ENCODE peak calls at places on chromosomes 1 and 21, in five cellular contexts. E, F, B, L and P are unnamed samples.

GRCh38 chr1:28078680-28079626 is 9.5 kb downstream of the EYA3 start:
- DNase-seq in F (no peak), L (no peak), B (no peak), E (no peak), P (no peak)

GRCh38 chr1:25664357-25664796 is 47.8 kb downstream of the MAN1C1 start:
- DNase-seq in L (no peak), B (peak), E (no peak), F (no peak), P (no peak)

GRCh38 chr1:94873520-94874351 is 53.2 kb downstream of the CNN3 start:
- DNase-seq in L (no peak), F (no peak), B (peak), E (peak), P (no peak)

GRCh38 chr1:157030728-157031127 is 14.8 kb downstream of the ARHGEF11 start:
- DNase-seq in E (no peak), B (no peak), F (no peak), L (no peak), P (no peak)

GRCh38 chr1:208326033-208326432 is 81.8 kb upstream of the PLXNA2 start:
- DNase-seq in F (no peak), E (no peak), L (no peak), B (no peak), P (no peak)

GRCh38 chr1:38576241-38576640 is 283.3 kb downstream of the RRAGC start:
- DNase-seq in F (no peak), L (no peak), B (no peak), E (no peak), P (no peak)

GRCh38 chr1:236394905-236395779 is 1.1 kb downstream of the EDARADD start:
- DNase-seq in F (peak), E (no peak), B (peak), L (peak), P (no peak)

GRCh38 chr1:94122201-94122970 is 1.4 kb upstream of the ABCA4 start:
- DNase-seq in F (no peak), B (no peak), E (no peak), L (no peak), P (no peak)

GRCh38 chr1:24903011-24903461 is 27.0 kb downstream of the RUNX3 start:
- DNase-seq in F (no peak), B (no peak), L (no peak), E (no peak), P (no peak)

GRCh38 chr21:26098758-26099157 is 71.8 kb downstream of the APP start:
- DNase-seq in F (no peak), E (no peak), L (no peak), B (no peak), P (no peak)

GRCh38 chr1:161307892-161308638 is 1.7 kb downstream of the MPZ start:
- DNase-seq in F (no peak), B (no peak), E (no peak), L (no peak), P (no peak)

DNA sequence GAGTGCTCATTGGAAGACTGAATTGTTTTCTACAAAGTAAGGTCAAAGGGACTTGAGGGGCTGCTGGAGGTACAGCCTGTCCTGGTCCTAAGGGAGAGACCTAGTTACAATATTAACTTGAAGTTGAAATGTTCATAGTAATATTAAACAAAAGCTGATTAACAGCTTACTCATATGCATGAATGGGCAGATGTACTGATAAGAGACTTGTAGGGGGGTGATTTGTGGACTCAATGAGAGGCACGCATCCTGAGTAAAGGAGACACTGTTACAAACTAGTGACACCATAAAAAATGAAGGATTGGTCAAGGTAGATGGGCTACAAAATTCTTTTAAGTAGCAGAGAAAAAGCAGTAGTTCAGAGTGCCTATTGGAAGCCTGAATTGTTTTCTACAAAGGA is 2.7 kb downstream of the HSD11B1 start:
- DNase-seq in E (no peak), B (no peak), L (no peak), F (no peak), P (no peak)
- TF ChIP-seq POLR2A in E (no peak), B (no peak), L (no peak), F (no peak), P (no peak)

GRCh38 chr1:155208656-155209372 is at the start of gene MTX1:
- DNase-seq in F (peak), L (peak), B (peak), E (peak), P (peak)

GRCh38 chr1:155207578-155208405 is at the start of gene THBS3:
- DNase-seq in E (peak), L (peak), F (no peak), B (peak), P (no peak)

GRCh38 chr1:155209373-155209721 is 852 bp downstream of the MTX1 start:
- DNase-seq in E (no peak), B (no peak), L (no peak), F (no peak), P (no peak)

GRCh38 chr1:155206891-155207577 is 663 bp downstream of the THBS3 start:
- DNase-seq in L (peak), E (peak), B (peak), F (peak), P (peak)

DNA sequence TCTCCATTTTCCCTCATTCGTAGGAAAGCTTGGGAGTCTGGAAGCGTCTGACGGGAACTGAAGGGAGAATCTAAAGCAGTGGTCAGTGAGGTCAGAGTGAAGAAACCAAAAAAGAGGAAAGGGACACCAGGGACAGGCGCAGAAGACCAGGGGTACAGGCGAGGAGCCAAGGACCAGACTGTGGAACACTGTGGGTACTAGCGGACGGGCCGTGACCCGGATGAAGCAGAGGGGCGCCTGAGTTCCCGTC is 164 bp upstream of the MTX1 start:
- DNase-seq in B (no peak), E (no peak), F (no peak), L (no peak), P (no peak)
- TF ChIP-seq POLR2A in B (no peak), E (no peak), F (no peak), L (no peak), P (no peak)

DNA sequence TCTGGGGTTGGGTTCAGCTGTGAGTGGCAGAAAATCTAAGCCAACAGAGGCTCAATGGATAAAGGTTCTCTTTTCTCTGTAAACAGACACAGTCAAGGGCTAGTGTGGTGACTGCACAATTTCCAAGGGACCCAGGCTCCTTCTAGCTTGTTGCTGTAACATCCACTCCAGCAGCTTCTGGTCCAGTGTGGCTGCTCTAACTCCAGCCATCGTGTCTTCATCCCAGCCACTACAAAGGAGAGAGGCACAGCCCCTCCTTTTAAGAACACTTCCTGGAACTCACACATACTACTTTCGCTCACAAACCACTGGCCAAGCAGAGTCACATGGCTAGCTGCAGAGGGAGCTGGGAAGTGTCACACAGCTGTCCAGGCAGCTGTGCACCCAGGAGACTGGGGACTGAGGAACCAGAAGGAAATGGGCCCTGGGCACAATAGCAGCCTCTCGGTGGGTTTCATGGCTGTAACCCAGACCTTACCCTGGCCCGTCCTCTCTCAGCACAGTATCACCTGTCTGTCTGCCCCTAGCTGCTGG is 188.6 kb upstream of the VAMP3 start:
- DNase-seq in E (no peak), B (no peak), F (no peak), L (no peak), P (no peak)
- TF ChIP-seq POLR2A in E (no peak), B (no peak), F (no peak), L (no peak), P (no peak)

DNA sequence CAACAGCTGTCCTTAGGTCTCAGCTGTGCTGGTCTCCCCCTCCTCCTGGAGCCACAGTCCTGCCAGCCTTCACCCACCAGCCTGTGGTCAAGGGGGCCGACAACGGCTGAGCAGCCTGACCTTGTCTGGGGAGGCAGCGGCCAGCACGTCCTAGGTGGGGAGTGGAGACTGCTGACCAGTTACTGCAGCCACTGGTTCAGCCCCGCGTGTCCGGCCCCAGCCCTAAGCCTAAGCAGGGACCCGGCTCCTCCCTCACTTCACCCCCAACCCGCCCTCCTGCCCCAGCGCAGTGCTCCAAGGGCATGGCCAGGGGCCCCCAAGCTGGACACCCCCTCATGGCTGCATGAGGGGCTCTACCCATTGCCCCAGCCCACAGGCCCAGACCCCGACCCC is 79.2 kb downstream of the MORN1 start:
- DNase-seq in E (no peak), B (no peak), F (no peak), L (no peak), P (no peak)
- TF ChIP-seq POLR2A in E (no peak), B (no peak), F (no peak), L (no peak), P (no peak)

GRCh38 chr1:177926201-177926600 is 43.7 kb downstream of the SEC16B start:
- DNase-seq in F (no peak), E (no peak), B (no peak), L (no peak), P (no peak)
- TF ChIP-seq POLR2A in F (no peak), E (no peak), B (no peak), L (no peak), P (no peak)

GRCh38 chr21:45542667-45543370 is 579 bp upstream of the SLC19A1 start:
- DNase-seq in B (peak), E (peak), F (no peak), L (peak), P (no peak)

GRCh38 chr21:45543371-45543709 is 1.1 kb upstream of the SLC19A1 start:
- DNase-seq in F (no peak), L (peak), E (peak), B (peak), P (no peak)

GRCh38 chr21:45543710-45544448 is 1.6 kb upstream of the SLC19A1 start:
- DNase-seq in E (no peak), F (no peak), B (peak), L (no peak), P (no peak)

GRCh38 chr21:45541221-45542039 is 810 bp downstream of the SLC19A1 start:
- DNase-seq in L (peak), B (peak), F (peak), E (peak), P (no peak)

DNA sequence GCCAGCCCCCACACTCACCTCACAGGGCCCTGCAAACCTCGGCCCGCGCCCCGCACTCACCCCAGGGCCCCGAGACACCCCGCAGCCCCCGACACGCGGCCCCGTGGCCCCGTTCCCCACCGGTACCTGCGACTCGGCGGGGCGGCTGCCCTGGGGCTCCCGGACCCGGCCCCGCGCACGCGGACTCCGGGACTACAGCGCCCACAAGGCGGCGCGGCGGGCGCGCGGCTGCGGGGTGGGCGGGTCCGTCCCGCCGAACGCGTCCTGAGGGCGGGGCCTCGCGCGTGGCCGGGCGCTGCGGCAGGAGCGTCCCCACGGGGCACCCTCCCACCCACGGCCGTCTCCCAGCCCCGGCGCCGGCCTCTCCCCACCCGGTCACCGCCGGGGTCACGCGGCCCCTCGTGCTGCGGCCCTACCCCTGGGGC is at the start of gene SLC19A1:
- DNase-seq in L (peak), B (peak), E (peak), F (peak), P (no peak)
- TF ChIP-seq POLR2A in L (no peak), B (no peak), E (no peak), F (no peak), P (no peak)